ENCODE peak calls at places on chromosome 10, in five cellular contexts. W, R, S, Q and U are unnamed samples.

GRCh38 chr10:108064856-108065255 is 900.4 kb upstream of the SORCS1 start:
- DNase-seq in W (no peak), R (no peak), S (no peak), Q (no peak), U (no peak)

GRCh38 chr10:81073155-81073554 is 535.5 kb downstream of the SH2D4B start:
- DNase-seq in W (no peak), R (no peak), S (no peak), Q (no peak), U (no peak)

GRCh38 chr10:76576276-76576962 is 1061.2 kb downstream of the KCNMA1 start:
- DNase-seq in W (no peak), R (no peak), S (peak), Q (no peak), U (no peak)

GRCh38 chr10:32104622-32105509 is 48.6 kb upstream of the KIF5B start:
- DNase-seq in W (no peak), R (no peak), S (peak), Q (no peak), U (no peak)

GRCh38 chr10:89301231-89301630 is 615 bp upstream of the IFIT2 start:
- DNase-seq in W (no peak), R (no peak), S (peak), Q (no peak), U (peak)

GRCh38 chr10:103793920-103794883 is 61.2 kb downstream of the SH3PXD2A start:
- DNase-seq in W (no peak), R (no peak), S (no peak), Q (no peak), U (no peak)

GRCh38 chr10:132521466-132522102 is 16.0 kb upstream of the INPP5A start:
- DNase-seq in W (no peak), R (no peak), S (no peak), Q (no peak), U (no peak)

GRCh38 chr10:16863766-16864165 is 46.5 kb upstream of the RSU1 start:
- DNase-seq in W (no peak), R (no peak), S (no peak), Q (no peak), U (no peak)

GRCh38 chr10:129417164-129417563 is 49.9 kb upstream of the MGMT start:
- DNase-seq in W (no peak), R (no peak), S (no peak), Q (peak), U (peak)

GRCh38 chr10:109306698-109307097 is 616.6 kb downstream of the XPNPEP1 start:
- DNase-seq in W (no peak), R (no peak), S (no peak), Q (no peak), U (no peak)

GRCh38 chr10:116444527-116445142 is 17.0 kb downstream of the PNLIPRP3 start:
- DNase-seq in W (no peak), R (peak), S (peak), Q (peak), U (peak)

GRCh38 chr10:31708513-31708912 is 220.1 kb downstream of the ARHGAP12 start:
- DNase-seq in W (no peak), R (no peak), S (no peak), Q (no peak), U (peak)

GRCh38 chr10:115092555-115093285 is 445 bp upstream of the ATRNL1 start:
- DNase-seq in W (no peak), R (peak), S (peak), Q (no peak), U (peak)

GRCh38 chr10:810351-810846 is 120.9 kb upstream of the DIP2C start:
- DNase-seq in W (no peak), R (peak), S (peak), Q (no peak), U (peak)

GRCh38 chr10:69831231-69831855 is 29.6 kb downstream of the COL13A1 start:
- DNase-seq in W (no peak), R (no peak), S (peak), Q (no peak), U (no peak)

GRCh38 chr10:100713859-100714565 is 31.4 kb upstream of the PAX2 start:
- DNase-seq in W (no peak), R (peak), S (no peak), Q (no peak), U (no peak)

GRCh38 chr10:101071266-101071884 is 9.6 kb downstream of the KAZALD1 start:
- DNase-seq in W (no peak), R (no peak), S (no peak), Q (no peak), U (no peak)

GRCh38 chr10:47357131-47357582 is 9.0 kb downstream of the RBP3 start:
- DNase-seq in W (no peak), R (no peak), S (no peak), Q (no peak), U (no peak)

GRCh38 chr10:128305601-128306345 is 179.6 kb upstream of the MKI67 start:
- DNase-seq in W (no peak), R (no peak), S (no peak), Q (no peak), U (no peak)

GRCh38 chr10:470339-471003 is 219.0 kb downstream of the DIP2C start:
- DNase-seq in W (no peak), R (no peak), S (no peak), Q (no peak), U (no peak)

GRCh38 chr10:18230794-18231193 is 90.6 kb downstream of the CACNB2 start:
- DNase-seq in W (no peak), R (no peak), S (no peak), Q (no peak), U (no peak)

GRCh38 chr10:125121003-125121402 is 39.4 kb downstream of the CTBP2 start:
- DNase-seq in W (no peak), R (no peak), S (no peak), Q (no peak), U (no peak)

GRCh38 chr10:93268021-93268420 is 194.3 kb downstream of the CYP26A1 start:
- DNase-seq in W (no peak), R (no peak), S (no peak), Q (no peak), U (no peak)

GRCh38 chr10:47331954-47332353 is 9.7 kb downstream of the GDF2 start:
- DNase-seq in W (no peak), R (no peak), S (no peak), Q (no peak), U (no peak)

GRCh38 chr10:15068802-15069201 is 19.8 kb downstream of the ACBD7 start:
- DNase-seq in W (no peak), R (no peak), S (peak), Q (no peak), U (no peak)